ENCODE peak calls at places on chromosomes 6 and 20, in eight cellular contexts. D is tibial nerve, E is retinal pigment epithelial cell, N is H1, G is mammary epithelial cell, R is choroid plexus epithelial cell, V is BE2C, U is prostate gland. S is an unnamed sample.

GRCh38 chr6:23266536-23266935 is 697.2 kb downstream of the HDGFL1 start:
- DNase-seq in D (no peak), E (no peak), N (no peak), G (no peak), R (no peak), V (no peak), U (no peak), S (no peak)

GRCh38 chr20:57128051-57128757 is 138.2 kb downstream of the BMP7 start:
- DNase-seq in D (no peak), E (no peak), N (no peak), G (no peak), R (no peak), V (no peak), U (no peak), S (no peak)

GRCh38 chr6:24864345-24864744 is 65.6 kb upstream of the ARMH2 start:
- DNase-seq in D (no peak), E (no peak), N (no peak), G (no peak), R (peak; percentile 49), V (peak; percentile 42), U (no peak), S (no peak)

GRCh38 chr6:11012295-11012754 is 31.8 kb downstream of the ELOVL2 start:
- DNase-seq in D (no peak), E (no peak), N (no peak), G (no peak), R (no peak), V (no peak), U (no peak), S (no peak)

GRCh38 chr20:49823152-49823847 is 10.7 kb downstream of the SLC9A8 start:
- DNase-seq in D (no peak), E (no peak), N (no peak), G (no peak), R (no peak), V (no peak), U (no peak), S (no peak)

GRCh38 chr20:50744143-50744792 is 12.9 kb downstream of the PARD6B start:
- DNase-seq in D (peak; percentile 59), E (peak; percentile 84), N (no peak), G (peak; percentile 89), R (peak; percentile 94), V (peak; percentile 75), U (peak; percentile 67), S (peak; percentile 37)

GRCh38 chr6:44733146-44733545 is 345.6 kb downstream of the CDC5L start:
- DNase-seq in D (no peak), E (peak; percentile 82), N (no peak), G (no peak), R (no peak), V (no peak), U (no peak), S (no peak)

GRCh38 chr6:40344566-40345185 is 242.5 kb downstream of the LRFN2 start:
- DNase-seq in D (no peak), E (no peak), N (no peak), G (no peak), R (no peak), V (no peak), U (no peak), S (peak; percentile 58)

GRCh38 chr6:26568601-26569432 is 27.9 kb upstream of the ABT1 start:
- DNase-seq in D (peak; percentile 100), E (peak; percentile 54), N (peak; percentile 91), G (peak; percentile 85), R (peak; percentile 96), V (peak; percentile 81), U (peak; percentile 93), S (peak; percentile 97)

GRCh38 chr6:148854086-148854485 is 107.3 kb downstream of the UST start:
- DNase-seq in D (no peak), E (no peak), N (no peak), G (peak; percentile 80), R (no peak), V (no peak), U (peak; percentile 30), S (no peak)

GRCh38 chr20:17531537-17532025 is 402 bp upstream of the BFSP1 start:
- DNase-seq in D (no peak), E (no peak), N (no peak), G (no peak), R (no peak), V (no peak), U (no peak), S (no peak)

GRCh38 chr6:121522265-121522664 is 86.8 kb downstream of the GJA1 start:
- DNase-seq in D (no peak), E (peak; percentile 68), N (no peak), G (peak; percentile 93), R (peak; percentile 96), V (no peak), U (peak; percentile 28), S (no peak)

GRCh38 chr20:19384940-19385339 is 172.5 kb downstream of the SLC24A3 start:
- DNase-seq in D (no peak), E (no peak), N (no peak), G (no peak), R (no peak), V (no peak), U (no peak), S (no peak)

GRCh38 chr6:167350322-167350721 is 25.4 kb downstream of the TTLL2 start:
- DNase-seq in D (no peak), E (no peak), N (no peak), G (no peak), R (no peak), V (no peak), U (no peak), S (no peak)

DNA sequence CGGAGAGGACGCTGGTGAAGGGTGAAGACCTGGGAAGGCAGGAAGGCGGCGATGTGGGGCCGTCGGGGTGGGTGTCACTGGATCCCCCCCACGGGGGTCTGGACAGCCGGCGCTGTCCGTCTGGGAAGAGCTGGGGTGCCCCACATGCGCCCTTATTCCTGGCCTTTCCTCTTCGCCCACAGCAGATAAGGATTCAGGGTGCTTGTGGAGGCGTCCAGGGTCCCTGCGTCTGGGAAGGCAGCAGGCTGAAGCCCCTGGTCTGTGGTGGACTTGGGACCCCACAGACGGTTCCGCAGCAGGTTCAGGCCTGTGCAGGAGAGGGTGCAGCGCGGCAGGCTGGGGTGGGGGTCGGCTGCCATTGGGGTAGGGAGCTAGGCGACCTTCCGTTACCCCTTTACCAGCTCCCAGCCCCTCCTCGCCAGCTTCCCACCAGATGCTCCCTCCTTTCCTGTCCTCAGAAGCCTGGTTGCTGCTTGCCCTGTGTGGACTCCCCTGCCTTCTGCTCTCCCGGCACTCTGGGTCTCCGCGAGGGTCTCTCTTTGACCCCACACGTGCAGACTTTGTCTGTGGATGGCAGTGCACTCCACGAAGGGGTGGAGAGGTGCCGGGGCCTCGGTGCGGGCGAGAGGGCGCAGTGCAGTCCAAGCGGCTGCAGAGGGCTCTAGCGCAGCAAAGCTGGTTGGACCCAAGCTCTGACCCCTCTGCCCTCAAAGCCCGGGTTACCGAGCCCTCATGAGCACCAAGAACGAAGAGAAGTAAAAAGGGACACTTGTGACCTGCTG is 2.1 kb upstream of the GATA5 start:
- DNase-seq in D (no peak), E (no peak), N (no peak), G (no peak), R (no peak), V (no peak), U (no peak), S (no peak)
- TF ChIP-seq CTCF in D (no peak), E (no peak), N (no peak), G (peak; percentile 14), R (no peak), V (peak; percentile 9), U (no peak), S (peak; percentile 39)

DNA sequence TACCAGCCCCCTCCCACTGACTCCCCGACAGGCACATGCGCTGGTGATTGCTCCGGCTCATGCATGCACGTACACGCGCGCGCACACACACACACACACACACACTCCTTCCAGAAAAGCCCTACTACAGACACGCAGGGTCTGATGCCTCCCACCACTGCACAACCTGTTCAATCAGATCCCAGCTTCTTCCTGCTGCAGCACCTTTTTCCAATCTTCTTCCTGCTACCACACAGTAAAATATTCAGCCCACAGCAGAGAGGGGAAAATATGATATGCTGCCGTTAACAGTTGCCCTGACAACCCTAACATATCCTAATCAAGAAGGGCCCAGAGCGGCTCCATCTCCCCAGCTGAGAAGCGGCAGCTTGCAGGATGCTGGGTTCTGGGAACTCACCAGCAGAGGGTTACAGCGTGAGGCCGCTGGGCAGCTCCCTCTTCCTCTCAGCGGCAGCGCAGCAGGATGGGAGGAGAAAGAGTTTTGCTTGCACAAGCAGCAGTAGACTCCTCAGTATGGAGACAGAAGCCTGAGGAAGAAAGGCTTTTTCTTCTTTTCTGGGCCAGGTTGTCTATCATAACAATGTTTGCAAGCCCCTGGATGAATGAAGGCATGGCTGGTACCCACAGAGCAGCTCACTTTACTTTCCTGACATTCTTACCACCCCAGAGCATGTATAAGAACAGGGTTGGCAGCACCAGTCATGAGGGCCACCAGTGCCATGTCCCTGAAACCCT is 23.9 kb downstream of the MAP7 start:
- DNase-seq in D (no peak), E (peak; percentile 34), N (peak; percentile 51), G (peak; percentile 64), R (peak; percentile 87), V (peak; percentile 79), U (peak; percentile 27), S (no peak)
- TF ChIP-seq CTCF in D (no peak), E (peak; percentile 60), N (peak; percentile 61), G (peak; percentile 43), R (peak; percentile 74), V (peak; percentile 63), U (peak; percentile 40), S (peak; percentile 59)

DNA sequence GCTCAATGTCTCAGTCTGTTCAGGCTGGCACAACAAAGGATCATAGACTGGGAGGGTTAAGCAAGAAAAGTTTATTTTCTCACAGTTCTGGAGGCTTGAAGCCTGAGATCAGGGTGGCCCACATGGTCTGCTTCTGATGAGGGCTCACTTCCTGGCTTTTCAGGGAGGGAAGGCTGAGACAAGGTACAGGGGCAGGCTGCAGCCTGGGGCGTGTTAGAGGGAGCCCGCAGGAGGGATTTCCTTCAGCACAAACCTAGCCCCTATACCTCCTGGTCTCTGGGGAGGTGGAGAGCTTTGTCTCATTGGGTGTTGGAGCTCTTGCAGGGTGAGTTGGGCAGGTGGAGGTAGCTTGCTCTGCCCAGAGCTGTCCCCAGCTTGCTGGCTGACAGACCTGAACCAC is 81.1 kb upstream of the GPR6 start:
- DNase-seq in D (no peak), E (no peak), N (no peak), G (no peak), R (no peak), V (no peak), U (no peak), S (no peak)
- TF ChIP-seq CTCF in D (no peak), E (no peak), N (no peak), G (no peak), R (no peak), V (no peak), U (no peak), S (no peak)

GRCh38 chr6:147220345-147220744 is 16.1 kb downstream of the STXBP5 start:
- DNase-seq in D (no peak), E (no peak), N (no peak), G (no peak), R (no peak), V (no peak), U (no peak), S (no peak)

GRCh38 chr6:147223751-147224150 is 19.5 kb downstream of the STXBP5 start:
- DNase-seq in D (no peak), E (no peak), N (no peak), G (no peak), R (no peak), V (no peak), U (no peak), S (no peak)

GRCh38 chr6:147219463-147219862 is 15.2 kb downstream of the STXBP5 start:
- DNase-seq in D (no peak), E (no peak), N (no peak), G (no peak), R (no peak), V (no peak), U (no peak), S (no peak)

GRCh38 chr6:147221739-147222138 is 17.5 kb downstream of the STXBP5 start:
- DNase-seq in D (no peak), E (no peak), N (no peak), G (no peak), R (no peak), V (no peak), U (no peak), S (no peak)

GRCh38 chr6:147222160-147222838 is 18.1 kb downstream of the STXBP5 start:
- DNase-seq in D (no peak), E (peak; percentile 13), N (no peak), G (no peak), R (peak; percentile 64), V (no peak), U (no peak), S (no peak)
- TF ChIP-seq CTCF in D (peak; percentile 18), E (peak; percentile 59), N (no peak), G (peak; percentile 52), R (peak; percentile 58), V (peak; percentile 52), U (peak; percentile 28), S (peak; percentile 72)

S was measured in type B pancreatic cell.